ENCODE peak calls at places on chromosomes 6 and 20, in five cellular contexts. One of them, this sample, is unnamed.

GRCh38 chr20:36093804-36094145 is 60.8 kb upstream of the EPB41L1 start:
- DNase-seq in HepG2: no peak
- DNase-seq in tibial nerve: no peak
- DNase-seq in ovary: no peak
- DNase-seq in A549: no peak
- DNase-seq in this sample: no peak

GRCh38 chr20:44643596-44644383 is 7.7 kb downstream of the ADA start:
- DNase-seq in HepG2: peak
- DNase-seq in tibial nerve: no peak
- DNase-seq in ovary: peak
- DNase-seq in A549: peak
- DNase-seq in this sample: peak

GRCh38 chr6:119071576-119071975 is 6.9 kb downstream of the FAM184A start:
- DNase-seq in HepG2: peak
- DNase-seq in tibial nerve: no peak
- DNase-seq in ovary: no peak
- DNase-seq in A549: no peak
- DNase-seq in this sample: no peak

GRCh38 chr6:158531970-158532369 is 27.9 kb upstream of the TMEM181 start:
- DNase-seq in HepG2: no peak
- DNase-seq in tibial nerve: no peak
- DNase-seq in ovary: no peak
- DNase-seq in A549: no peak
- DNase-seq in this sample: no peak

GRCh38 chr6:148907573-148907972 is 160.7 kb downstream of the UST start:
- DNase-seq in HepG2: no peak
- DNase-seq in tibial nerve: no peak
- DNase-seq in ovary: no peak
- DNase-seq in A549: no peak
- DNase-seq in this sample: no peak

GRCh38 chr6:163409712-163410111 is 4.8 kb upstream of the QKI start:
- DNase-seq in HepG2: peak
- DNase-seq in tibial nerve: no peak
- DNase-seq in ovary: no peak
- DNase-seq in A549: no peak
- DNase-seq in this sample: no peak

GRCh38 chr6:25477006-25477590 is 174.9 kb upstream of the SCGN start:
- DNase-seq in HepG2: no peak
- DNase-seq in tibial nerve: no peak
- DNase-seq in ovary: no peak
- DNase-seq in A549: peak
- DNase-seq in this sample: no peak

GRCh38 chr20:48012401-48012974 is 227.2 kb upstream of the SULF2 start:
- DNase-seq in HepG2: peak
- DNase-seq in tibial nerve: no peak
- DNase-seq in ovary: peak
- DNase-seq in A549: peak
- DNase-seq in this sample: no peak

GRCh38 chr6:81727876-81728517 is 24.5 kb downstream of the TENT5A start:
- DNase-seq in HepG2: no peak
- DNase-seq in tibial nerve: no peak
- DNase-seq in ovary: no peak
- DNase-seq in A549: no peak
- DNase-seq in this sample: no peak

GRCh38 chr6:53432318-53433161 is 83.8 kb upstream of the ELOVL5 start:
- DNase-seq in HepG2: peak
- DNase-seq in tibial nerve: no peak
- DNase-seq in ovary: no peak
- DNase-seq in A549: peak
- DNase-seq in this sample: no peak

GRCh38 chr6:121516331-121516730 is 80.9 kb downstream of the GJA1 start:
- DNase-seq in HepG2: no peak
- DNase-seq in tibial nerve: no peak
- DNase-seq in ovary: no peak
- DNase-seq in A549: no peak
- DNase-seq in this sample: no peak

GRCh38 chr6:152248987-152249386 is 388.2 kb downstream of the SYNE1 start:
- DNase-seq in HepG2: no peak
- DNase-seq in tibial nerve: no peak
- DNase-seq in ovary: no peak
- DNase-seq in A549: no peak
- DNase-seq in this sample: no peak

GRCh38 chr20:62067547-62068260 is 2.0 kb upstream of the TAF4 start:
- DNase-seq in HepG2: no peak
- DNase-seq in tibial nerve: no peak
- DNase-seq in ovary: no peak
- DNase-seq in A549: no peak
- DNase-seq in this sample: no peak

GRCh38 chr6:4804095-4804494 is 27.9 kb downstream of the CDYL start:
- DNase-seq in HepG2: peak
- DNase-seq in tibial nerve: no peak
- DNase-seq in ovary: no peak
- DNase-seq in A549: peak
- DNase-seq in this sample: peak

GRCh38 chr20:51800769-51801219 is 1.5 kb downstream of the SALL4 start:
- DNase-seq in HepG2: no peak
- DNase-seq in tibial nerve: no peak
- DNase-seq in ovary: no peak
- DNase-seq in A549: peak
- DNase-seq in this sample: no peak

GRCh38 chr20:4132956-4133355 is 117.6 kb upstream of the RNF24 start:
- DNase-seq in HepG2: no peak
- DNase-seq in tibial nerve: no peak
- DNase-seq in ovary: no peak
- DNase-seq in A549: no peak
- DNase-seq in this sample: no peak

GRCh38 chr6:42569102-42570028 is 5.5 kb downstream of the UBR2 start:
- DNase-seq in HepG2: no peak
- DNase-seq in tibial nerve: no peak
- DNase-seq in ovary: no peak
- DNase-seq in A549: peak
- DNase-seq in this sample: no peak

GRCh38 chr6:100344761-100345160 is 120.0 kb downstream of the SIM1 start:
- DNase-seq in HepG2: no peak
- DNase-seq in tibial nerve: no peak
- DNase-seq in ovary: no peak
- DNase-seq in A549: no peak
- DNase-seq in this sample: no peak

GRCh38 chr6:167750956-167751358 is 75.8 kb upstream of the AFDN start:
- DNase-seq in HepG2: peak
- DNase-seq in tibial nerve: no peak
- DNase-seq in ovary: no peak
- DNase-seq in A549: no peak
- DNase-seq in this sample: peak

GRCh38 chr20:24470031-24470781 is 777 bp downstream of the SYNDIG1 start:
- DNase-seq in HepG2: no peak
- DNase-seq in tibial nerve: no peak
- DNase-seq in ovary: no peak
- DNase-seq in A549: peak
- DNase-seq in this sample: no peak

GRCh38 chr6:24125980-24126379 is at the start of gene NRSN1:
- DNase-seq in HepG2: peak
- DNase-seq in tibial nerve: no peak
- DNase-seq in ovary: no peak
- DNase-seq in A549: no peak
- DNase-seq in this sample: no peak

GRCh38 chr6:157929765-157930319 is 51.8 kb upstream of the SYNJ2 start:
- DNase-seq in HepG2: no peak
- DNase-seq in tibial nerve: no peak
- DNase-seq in ovary: no peak
- DNase-seq in A549: no peak
- DNase-seq in this sample: no peak

GRCh38 chr6:7085911-7086310 is 21.9 kb upstream of the RREB1 start:
- DNase-seq in HepG2: no peak
- DNase-seq in tibial nerve: no peak
- DNase-seq in ovary: peak
- DNase-seq in A549: no peak
- DNase-seq in this sample: peak

GRCh38 chr20:37256286-37256685 is 5.3 kb downstream of the GHRH start:
- DNase-seq in HepG2: no peak
- DNase-seq in tibial nerve: no peak
- DNase-seq in ovary: no peak
- DNase-seq in A549: no peak
- DNase-seq in this sample: no peak

GRCh38 chr6:147170269-147170668 is 33.9 kb upstream of the STXBP5 start:
- DNase-seq in HepG2: no peak
- DNase-seq in tibial nerve: no peak
- DNase-seq in ovary: no peak
- DNase-seq in A549: no peak
- DNase-seq in this sample: no peak

GRCh38 chr6:27809939-27810767 is 102.0 kb downstream of the OR2B2 start:
- DNase-seq in HepG2: peak
- DNase-seq in tibial nerve: no peak
- DNase-seq in ovary: peak
- DNase-seq in A549: peak
- DNase-seq in this sample: peak

GRCh38 chr20:56426026-56426425 is 14.0 kb downstream of the CASS4 start:
- DNase-seq in HepG2: no peak
- DNase-seq in tibial nerve: no peak
- DNase-seq in ovary: no peak
- DNase-seq in A549: no peak
- DNase-seq in this sample: no peak

GRCh38 chr6:20317430-20317829 is 84.2 kb upstream of the E2F3 start:
- DNase-seq in HepG2: no peak
- DNase-seq in tibial nerve: no peak
- DNase-seq in ovary: no peak
- DNase-seq in A549: no peak
- DNase-seq in this sample: no peak

GRCh38 chr20:44022464-44022863 is 107.8 kb downstream of the TOX2 start:
- DNase-seq in HepG2: no peak
- DNase-seq in tibial nerve: no peak
- DNase-seq in ovary: no peak
- DNase-seq in A549: no peak
- DNase-seq in this sample: no peak

GRCh38 chr6:19180348-19181073 is 656.7 kb upstream of the ID4 start:
- DNase-seq in HepG2: no peak
- DNase-seq in tibial nerve: peak
- DNase-seq in ovary: peak
- DNase-seq in A549: no peak
- DNase-seq in this sample: peak

GRCh38 chr20:63787302-63787701 is 43.8 kb downstream of the ZBTB46 start:
- DNase-seq in HepG2: no peak
- DNase-seq in tibial nerve: no peak
- DNase-seq in ovary: no peak
- DNase-seq in A549: no peak
- DNase-seq in this sample: no peak

GRCh38 chr20:63790572-63791168 is 40.4 kb downstream of the ZBTB46 start:
- DNase-seq in HepG2: no peak
- DNase-seq in tibial nerve: no peak
- DNase-seq in ovary: no peak
- DNase-seq in A549: no peak
- DNase-seq in this sample: no peak

GRCh38 chr20:63787749-63788148 is 43.3 kb downstream of the ZBTB46 start:
- DNase-seq in HepG2: no peak
- DNase-seq in tibial nerve: no peak
- DNase-seq in ovary: no peak
- DNase-seq in A549: no peak
- DNase-seq in this sample: no peak

GRCh38 chr20:63791497-63792156 is 39.4 kb downstream of the ZBTB46 start:
- DNase-seq in HepG2: no peak
- DNase-seq in tibial nerve: no peak
- DNase-seq in ovary: peak
- DNase-seq in A549: no peak
- DNase-seq in this sample: no peak

GRCh38 chr20:63789836-63790571 is 41.1 kb downstream of the ZBTB46 start:
- DNase-seq in HepG2: no peak
- DNase-seq in tibial nerve: no peak
- DNase-seq in ovary: no peak
- DNase-seq in A549: no peak
- DNase-seq in this sample: no peak
- TF ChIP-seq CTCF in HepG2: no peak
- TF ChIP-seq CTCF in tibial nerve: no peak
- TF ChIP-seq CTCF in ovary: no peak
- TF ChIP-seq CTCF in A549: no peak
- TF ChIP-seq CTCF in this sample: no peak

GRCh38 chr6:35727206-35727934 is 9.5 kb upstream of the ARMC12 start:
- DNase-seq in HepG2: peak
- DNase-seq in tibial nerve: peak
- DNase-seq in ovary: peak
- DNase-seq in A549: peak
- DNase-seq in this sample: peak
- TF ChIP-seq POLR2A in HepG2: no peak
- TF ChIP-seq POLR2A in tibial nerve: peak
- TF ChIP-seq POLR2A in ovary: peak
- TF ChIP-seq POLR2A in A549: no peak
- TF ChIP-seq POLR2A in this sample: no peak

GRCh38 chr6:165986647-165987482 is 180.8 kb downstream of the TBXT start:
- DNase-seq in HepG2: no peak
- DNase-seq in tibial nerve: no peak
- DNase-seq in ovary: peak
- DNase-seq in A549: peak
- DNase-seq in this sample: no peak

GRCh38 chr6:165988306-165988756 is 179.3 kb downstream of the TBXT start:
- DNase-seq in HepG2: no peak
- DNase-seq in tibial nerve: no peak
- DNase-seq in ovary: no peak
- DNase-seq in A549: no peak
- DNase-seq in this sample: no peak

GRCh38 chr6:165988757-165989456 is 178.7 kb downstream of the TBXT start:
- DNase-seq in HepG2: no peak
- DNase-seq in tibial nerve: no peak
- DNase-seq in ovary: peak
- DNase-seq in A549: no peak
- DNase-seq in this sample: no peak

GRCh38 chr6:165985926-165986646 is 181.6 kb downstream of the TBXT start:
- DNase-seq in HepG2: no peak
- DNase-seq in tibial nerve: no peak
- DNase-seq in ovary: peak
- DNase-seq in A549: peak
- DNase-seq in this sample: no peak

GRCh38 chr6:165987483-165988305 is 180.0 kb downstream of the TBXT start:
- DNase-seq in HepG2: no peak
- DNase-seq in tibial nerve: no peak
- DNase-seq in ovary: peak
- DNase-seq in A549: peak
- DNase-seq in this sample: peak
- TF ChIP-seq EP300 in HepG2: no peak
- TF ChIP-seq EP300 in tibial nerve: peak
- TF ChIP-seq EP300 in ovary: peak
- TF ChIP-seq EP300 in A549: peak
- TF ChIP-seq EP300 in this sample: peak

GRCh38 chr20:383889-384288 is 3.3 kb downstream of the TRIB3 start:
- DNase-seq in HepG2: no peak
- DNase-seq in tibial nerve: no peak
- DNase-seq in ovary: no peak
- DNase-seq in A549: no peak
- DNase-seq in this sample: no peak

GRCh38 chr20:378961-379336 is 1.6 kb upstream of the TRIB3 start:
- DNase-seq in HepG2: no peak
- DNase-seq in tibial nerve: no peak
- DNase-seq in ovary: no peak
- DNase-seq in A549: no peak
- DNase-seq in this sample: no peak

GRCh38 chr20:382291-383115 is 1.9 kb downstream of the TRIB3 start:
- DNase-seq in HepG2: no peak
- DNase-seq in tibial nerve: no peak
- DNase-seq in ovary: no peak
- DNase-seq in A549: no peak
- DNase-seq in this sample: no peak

GRCh38 chr20:381581-382290 is 1.2 kb downstream of the TRIB3 start:
- DNase-seq in HepG2: peak
- DNase-seq in tibial nerve: no peak
- DNase-seq in ovary: peak
- DNase-seq in A549: peak
- DNase-seq in this sample: peak

GRCh38 chr20:380763-381580 is 412 bp downstream of the TRIB3 start:
- DNase-seq in HepG2: peak
- DNase-seq in tibial nerve: no peak
- DNase-seq in ovary: peak
- DNase-seq in A549: peak
- DNase-seq in this sample: peak
- TF ChIP-seq CTCF in HepG2: peak
- TF ChIP-seq CTCF in tibial nerve: no peak
- TF ChIP-seq CTCF in ovary: no peak
- TF ChIP-seq CTCF in A549: peak
- TF ChIP-seq CTCF in this sample: no peak